ENCODE peak calls at places on chromosomes 12 and 14, in eight cellular contexts. N is H1, J is SK-N-SH, H is suprapubic skin, V is esophagus muscularis mucosa, L is K562, W is HepG2, Z is sigmoid colon. S is an unnamed sample. For H3K27me3, the result is how much of the 10 kb centered on the place peaks cover.

GRCh38 chr12:1917172-1918070 is 1.0 kb downstream of the CACNA2D4 start:
- DNase-seq in N (no peak), J (peak), H (peak), V (peak), L (peak), W (no peak), Z (peak), S (peak)

GRCh38 chr14:77024171-77024627 is 4.3 kb downstream of the IRF2BPL start:
- DNase-seq in N (no peak), J (no peak), H (no peak), V (no peak), L (peak), W (peak), Z (peak), S (no peak)

GRCh38 chr14:104580961-104581360 is 1.4 kb downstream of the C14orf180 start:
- DNase-seq in N (no peak), J (peak), H (no peak), V (no peak), L (no peak), W (no peak), Z (peak), S (peak)

GRCh38 chr14:105165134-105165704 is 3.4 kb downstream of the JAG2 start:
- DNase-seq in N (no peak), J (no peak), H (no peak), V (no peak), L (no peak), W (no peak), Z (no peak), S (no peak)

GRCh38 chr14:69226736-69227135 is 33.2 kb upstream of the GALNT16 start:
- DNase-seq in N (no peak), J (no peak), H (no peak), V (no peak), L (no peak), W (no peak), Z (no peak), S (no peak)

GRCh38 chr12:43306066-43306465 is 245.9 kb downstream of the ADAMTS20 start:
- DNase-seq in N (no peak), J (no peak), H (no peak), V (no peak), L (no peak), W (no peak), Z (peak), S (no peak)

GRCh38 chr12:14910090-14910915 is 24.6 kb upstream of the MGP start:
- DNase-seq in N (no peak), J (no peak), H (no peak), V (no peak), L (no peak), W (no peak), Z (no peak), S (no peak)

GRCh38 chr12:14828896-14829295 is 14.4 kb downstream of the ART4 start:
- DNase-seq in N (no peak), J (peak), H (no peak), V (no peak), L (no peak), W (no peak), Z (no peak), S (no peak)

GRCh38 chr12:116708826-116709756 is 28.8 kb downstream of the SPRING1 start:
- DNase-seq in N (no peak), J (peak), H (peak), V (no peak), L (no peak), W (peak), Z (no peak), S (peak)

GRCh38 chr12:90945070-90945649 is 9.8 kb downstream of the CCER1 start:
- DNase-seq in N (no peak), J (peak), H (no peak), V (no peak), L (peak), W (peak), Z (no peak), S (no peak)

GRCh38 chr14:22427771-22428228 is 161.2 kb downstream of the DAD1 start:
- DNase-seq in N (no peak), J (no peak), H (no peak), V (no peak), L (no peak), W (peak), Z (peak), S (no peak)

GRCh38 chr14:55448146-55448614 is 7.8 kb upstream of the TBPL2 start:
- DNase-seq in N (no peak), J (no peak), H (no peak), V (no peak), L (peak), W (no peak), Z (no peak), S (peak)

GRCh38 chr14:23664207-23664885 is 28.2 kb downstream of the DHRS2 start:
- DNase-seq in N (no peak), J (no peak), H (no peak), V (no peak), L (no peak), W (no peak), Z (no peak), S (no peak)

GRCh38 chr12:3775385-3776035 is 22.6 kb upstream of the CRACR2A start:
- DNase-seq in N (no peak), J (no peak), H (no peak), V (no peak), L (no peak), W (no peak), Z (no peak), S (no peak)

GRCh38 chr12:18653465-18653864 is 84.3 kb downstream of the PLCZ1 start:
- DNase-seq in N (no peak), J (no peak), H (no peak), V (no peak), L (no peak), W (no peak), Z (no peak), S (no peak)

GRCh38 chr12:132190012-132190755 is 45.9 kb downstream of the NOC4L start:
- DNase-seq in N (no peak), J (no peak), H (no peak), V (no peak), L (no peak), W (no peak), Z (no peak), S (no peak)

GRCh38 chr14:62759796-62760195 is 285.5 kb downstream of the KCNH5 start:
- DNase-seq in N (no peak), J (no peak), H (no peak), V (no peak), L (no peak), W (no peak), Z (no peak), S (no peak)

GRCh38 chr12:113725557-113725876 is 240.6 kb downstream of the RBM19 start:
- DNase-seq in N (no peak), J (no peak), H (no peak), V (no peak), L (no peak), W (no peak), Z (no peak), S (no peak)

GRCh38 chr12:124637586-124637985 is 70.2 kb upstream of the NCOR2 start:
- DNase-seq in N (no peak), J (no peak), H (no peak), V (no peak), L (no peak), W (no peak), Z (no peak), S (peak)

GRCh38 chr12:51752490-51752889 is 96.0 kb downstream of the FIGNL2 start:
- DNase-seq in N (no peak), J (no peak), H (no peak), V (no peak), L (peak), W (no peak), Z (peak), S (peak)

GRCh38 chr14:50095895-50096294 is 20.5 kb downstream of the VCPKMT start:
- DNase-seq in N (no peak), J (no peak), H (no peak), V (no peak), L (no peak), W (no peak), Z (no peak), S (no peak)

GRCh38 chr12:110885152-110885840 is 35.1 kb downstream of the MYL2 start:
- DNase-seq in N (no peak), J (no peak), H (no peak), V (no peak), L (no peak), W (no peak), Z (no peak), S (no peak)

GRCh38 chr14:37594916-37595808 is at the start of the genes FOXA1 and TTC6:
- DNase-seq in N (no peak), J (peak), H (no peak), V (no peak), L (peak), W (peak), Z (no peak), S (peak)

GRCh38 chr12:56838602-56839488 is 75.7 kb downstream of the HSD17B6 start:
- DNase-seq in N (no peak), J (no peak), H (no peak), V (no peak), L (no peak), W (no peak), Z (no peak), S (no peak)

GRCh38 chr12:42372154-42372791 is 46.3 kb downstream of the PPHLN1 start:
- DNase-seq in N (no peak), J (peak), H (no peak), V (no peak), L (peak), W (peak), Z (no peak), S (no peak)

GRCh38 chr12:113005759-113006158 is 27.4 kb downstream of the OAS2 start:
- DNase-seq in N (no peak), J (peak), H (peak), V (no peak), L (peak), W (no peak), Z (no peak), S (no peak)

GRCh38 chr12:58665375-58665774 is 254.9 kb downstream of the LRIG3 start:
- DNase-seq in N (no peak), J (no peak), H (no peak), V (no peak), L (no peak), W (no peak), Z (no peak), S (no peak)

GRCh38 chr12:129887047-129887568 is 16.7 kb downstream of the TMEM132D start:
- DNase-seq in N (no peak), J (no peak), H (no peak), V (peak), L (no peak), W (no peak), Z (no peak), S (no peak)

GRCh38 chr12:120742207-120742536 is 16.5 kb downstream of the ACADS start:
- DNase-seq in N (no peak), J (no peak), H (no peak), V (no peak), L (no peak), W (no peak), Z (no peak), S (no peak)

GRCh38 chr12:52181757-52182156 is 10.1 kb downstream of the KRT80 start:
- DNase-seq in N (no peak), J (peak), H (no peak), V (no peak), L (no peak), W (no peak), Z (no peak), S (no peak)

GRCh38 chr12:2274733-2275132 is 221.9 kb downstream of the CACNA1C start:
- DNase-seq in N (no peak), J (no peak), H (no peak), V (no peak), L (no peak), W (no peak), Z (no peak), S (no peak)

GRCh38 chr12:105335856-105336255 is 5.4 kb downstream of the C12orf75 start:
- DNase-seq in N (no peak), J (no peak), H (no peak), V (peak), L (no peak), W (no peak), Z (no peak), S (no peak)

GRCh38 chr12:126760109-126760508 is 1506.9 kb upstream of the TMEM132C start:
- DNase-seq in N (no peak), J (no peak), H (no peak), V (no peak), L (no peak), W (no peak), Z (no peak), S (no peak)

GRCh38 chr12:57591567-57592325 is 754 bp downstream of the PIP4K2C start:
- DNase-seq in N (no peak), J (peak), H (no peak), V (no peak), L (peak), W (no peak), Z (no peak), S (peak)

GRCh38 chr12:40253936-40254335 is 29.1 kb downstream of the LRRK2 start:
- DNase-seq in N (no peak), J (no peak), H (no peak), V (no peak), L (no peak), W (no peak), Z (no peak), S (no peak)

GRCh38 chr12:64521838-64522237 is 69.9 kb downstream of the TBK1 start:
- DNase-seq in N (no peak), J (no peak), H (no peak), V (no peak), L (no peak), W (no peak), Z (no peak), S (no peak)

GRCh38 chr14:100673807-100674154 is 52.9 kb upstream of the DLK1 start:
- DNase-seq in N (no peak), J (no peak), H (no peak), V (no peak), L (no peak), W (no peak), Z (no peak), S (no peak)
- H3K27me3 ChIP-seq in N (under half), J (under half), H (under half), V (under half), L (under half), W (under half), Z (under half), S (under half)

DNA sequence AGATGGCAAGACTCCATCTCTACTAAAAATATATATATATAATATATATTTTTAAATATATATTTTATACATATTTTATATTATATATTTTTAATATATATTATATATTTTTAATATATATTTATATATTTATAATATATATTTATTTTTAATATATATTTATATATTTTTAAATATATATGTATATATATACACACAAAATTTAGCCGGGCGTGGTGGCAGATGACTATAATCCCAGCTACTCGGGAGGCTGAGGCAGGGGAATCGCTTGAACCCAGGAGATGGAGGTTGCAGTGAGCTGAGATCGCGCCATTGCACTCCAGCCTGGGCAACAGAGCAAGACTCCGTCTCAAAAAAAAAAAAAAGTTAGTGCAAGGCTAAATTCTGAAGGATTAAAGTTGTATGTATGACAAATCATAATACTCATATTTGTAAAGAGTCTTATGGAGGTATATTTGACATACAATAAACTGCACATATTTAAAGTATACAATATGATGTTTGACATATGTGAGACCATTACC is 7.7 kb upstream of the TDG start:
- DNase-seq in N (no peak), J (no peak), H (no peak), V (no peak), L (no peak), W (no peak), Z (no peak), S (no peak)
- TF ChIP-seq EP300 in N (no peak), J (no peak), H (no peak), V (no peak), L (no peak), W (no peak), Z (no peak), S (no peak)

DNA sequence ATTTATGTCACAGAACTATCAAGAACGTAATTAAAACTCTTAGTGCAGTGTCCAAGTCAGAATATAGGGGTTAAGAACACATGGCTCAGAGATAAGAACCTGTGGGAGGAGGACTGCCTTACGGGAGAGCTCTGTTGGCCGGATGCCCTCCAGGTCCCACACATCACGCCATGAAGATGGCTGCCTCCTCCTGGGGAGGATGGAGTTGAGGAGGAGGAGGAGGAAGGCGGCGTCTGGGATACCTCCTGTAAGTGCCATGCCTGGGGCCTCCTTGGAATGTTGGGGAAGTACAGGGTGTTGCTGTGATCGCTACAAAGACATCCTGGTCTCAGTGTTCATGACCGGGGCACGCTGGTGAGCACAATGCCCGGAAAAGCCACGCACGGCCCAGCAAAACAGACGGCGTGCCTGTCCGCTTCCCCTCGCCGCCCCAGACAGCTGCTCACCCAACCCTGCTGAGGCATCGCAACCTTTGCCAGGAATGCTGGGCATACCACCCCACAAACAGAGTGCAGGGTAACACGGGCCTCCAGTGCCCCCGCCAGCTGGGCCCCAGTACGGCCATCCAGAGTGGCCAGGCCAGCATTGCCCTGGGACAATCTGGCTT is 28.7 kb upstream of the CD9 start:
- DNase-seq in N (no peak), J (no peak), H (no peak), V (no peak), L (peak), W (no peak), Z (peak), S (no peak)
- TF ChIP-seq POLR2AphosphoS5 in N (no peak), J (no peak), H (no peak), V (peak), L (no peak), W (no peak), Z (no peak), S (peak)

GRCh38 chr14:72553161-72553560 is 340.7 kb downstream of the DPF3 start:
- DNase-seq in N (no peak), J (no peak), H (no peak), V (no peak), L (no peak), W (no peak), Z (peak), S (no peak)

GRCh38 chr14:72553656-72554055 is 340.2 kb downstream of the DPF3 start:
- DNase-seq in N (no peak), J (no peak), H (no peak), V (no peak), L (no peak), W (no peak), Z (peak), S (no peak)

GRCh38 chr14:72555609-72556000 is 338.3 kb downstream of the DPF3 start:
- DNase-seq in N (no peak), J (no peak), H (no peak), V (no peak), L (no peak), W (no peak), Z (no peak), S (no peak)

GRCh38 chr14:72554994-72555608 is 338.8 kb downstream of the DPF3 start:
- DNase-seq in N (no peak), J (no peak), H (peak), V (no peak), L (no peak), W (no peak), Z (peak), S (no peak)

GRCh38 chr14:72554401-72554800 is 339.5 kb downstream of the DPF3 start:
- DNase-seq in N (no peak), J (no peak), H (no peak), V (no peak), L (no peak), W (no peak), Z (no peak), S (no peak)
- H3K27me3 ChIP-seq in N (under half), J (under half), H (under half), V (under half), L (under half), W (under half), Z (under half), S (half or more)

GRCh38 chr14:52472728-52473127 is 79.6 kb downstream of the TXNDC16 start:
- DNase-seq in N (no peak), J (no peak), H (no peak), V (no peak), L (no peak), W (no peak), Z (no peak), S (no peak)

GRCh38 chr14:52464175-52464574 is 88.1 kb downstream of the TXNDC16 start:
- DNase-seq in N (no peak), J (no peak), H (no peak), V (no peak), L (no peak), W (no peak), Z (no peak), S (no peak)

GRCh38 chr14:52473557-52473956 is 78.7 kb downstream of the TXNDC16 start:
- DNase-seq in N (no peak), J (peak), H (no peak), V (no peak), L (peak), W (peak), Z (no peak), S (no peak)

GRCh38 chr14:52463375-52463774 is 88.9 kb downstream of the TXNDC16 start:
- DNase-seq in N (no peak), J (no peak), H (no peak), V (no peak), L (no peak), W (no peak), Z (no peak), S (no peak)

GRCh38 chr14:52467515-52468266 is 84.6 kb downstream of the TXNDC16 start:
- DNase-seq in N (no peak), J (no peak), H (no peak), V (no peak), L (no peak), W (no peak), Z (no peak), S (no peak)
- TF ChIP-seq EP300 in N (no peak), J (no peak), H (no peak), V (no peak), L (no peak), W (no peak), Z (no peak), S (no peak)

S was measured in stomach.